ENCODE peak calls at places on chromosomes 7 and 10, in eight cellular contexts. Y, K, D, X, O, V, G and R are unnamed samples.

GRCh38 chr7:125930848-125931247 is 1001.2 kb upstream of the POT1 start:
- DNase-seq in Y (no peak), V (no peak), X (no peak), K (no peak), D (no peak), O (no peak), G (no peak), R (no peak)

GRCh38 chr7:15554081-15554480 is 7.7 kb downstream of the AGMO start:
- DNase-seq in G (no peak), O (no peak), X (peak; percentile 20), D (no peak), V (no peak), Y (no peak), K (no peak), R (peak; percentile 36)

GRCh38 chr10:19811517-19811916 is 4.7 kb upstream of the PLXDC2 start:
- DNase-seq in O (peak; percentile 68), D (peak; percentile 44), X (peak; percentile 55), V (no peak), G (no peak), K (peak; percentile 15), Y (no peak), R (peak; percentile 58)

GRCh38 chr7:146565872-146566271 is 449.3 kb downstream of the CNTNAP2 start:
- DNase-seq in D (no peak), O (no peak), V (no peak), G (no peak), Y (no peak), X (no peak), K (no peak), R (no peak)

GRCh38 chr7:155526225-155526624 is 20.1 kb downstream of the CNPY1 start:
- DNase-seq in D (no peak), O (no peak), K (no peak), G (no peak), X (no peak), Y (no peak), V (no peak), R (no peak)

GRCh38 chr7:44534087-44534486 is 7.0 kb downstream of the NPC1L1 start:
- DNase-seq in D (no peak), O (no peak), V (no peak), K (no peak), Y (no peak), G (no peak), X (peak; percentile 5), R (no peak)

GRCh38 chr10:87639493-87639892 is 20.2 kb upstream of the PAPSS2 start:
- DNase-seq in O (no peak), X (no peak), K (no peak), D (no peak), Y (no peak), V (no peak), G (no peak), R (no peak)

GRCh38 chr7:17304926-17305325 is 6.5 kb downstream of the AHR start:
- DNase-seq in O (no peak), K (no peak), X (peak; percentile 94), V (no peak), G (peak; percentile 26), D (peak; percentile 34), Y (no peak), R (peak; percentile 94)

GRCh38 chr7:98869001-98869373 is 827 bp downstream of the TMEM130 start:
- DNase-seq in Y (no peak), G (no peak), O (no peak), X (no peak), V (no peak), K (no peak), D (no peak), R (no peak)

GRCh38 chr7:98872328-98872924 is 2.6 kb upstream of the TMEM130 start:
- DNase-seq in K (peak; percentile 49), X (peak; percentile 24), O (peak; percentile 37), G (peak; percentile 45), Y (no peak), D (no peak), V (no peak), R (no peak)

GRCh38 chr7:98870071-98870651 is 347 bp upstream of the TMEM130 start:
- DNase-seq in V (peak; percentile 67), K (no peak), Y (peak; percentile 65), O (peak; percentile 54), G (peak; percentile 70), D (peak; percentile 67), X (peak; percentile 34), R (no peak)

GRCh38 chr7:98869374-98870070 is at the start of gene TMEM130:
- DNase-seq in D (no peak), O (no peak), X (no peak), K (no peak), V (no peak), G (no peak), Y (no peak), R (no peak)

DNA sequence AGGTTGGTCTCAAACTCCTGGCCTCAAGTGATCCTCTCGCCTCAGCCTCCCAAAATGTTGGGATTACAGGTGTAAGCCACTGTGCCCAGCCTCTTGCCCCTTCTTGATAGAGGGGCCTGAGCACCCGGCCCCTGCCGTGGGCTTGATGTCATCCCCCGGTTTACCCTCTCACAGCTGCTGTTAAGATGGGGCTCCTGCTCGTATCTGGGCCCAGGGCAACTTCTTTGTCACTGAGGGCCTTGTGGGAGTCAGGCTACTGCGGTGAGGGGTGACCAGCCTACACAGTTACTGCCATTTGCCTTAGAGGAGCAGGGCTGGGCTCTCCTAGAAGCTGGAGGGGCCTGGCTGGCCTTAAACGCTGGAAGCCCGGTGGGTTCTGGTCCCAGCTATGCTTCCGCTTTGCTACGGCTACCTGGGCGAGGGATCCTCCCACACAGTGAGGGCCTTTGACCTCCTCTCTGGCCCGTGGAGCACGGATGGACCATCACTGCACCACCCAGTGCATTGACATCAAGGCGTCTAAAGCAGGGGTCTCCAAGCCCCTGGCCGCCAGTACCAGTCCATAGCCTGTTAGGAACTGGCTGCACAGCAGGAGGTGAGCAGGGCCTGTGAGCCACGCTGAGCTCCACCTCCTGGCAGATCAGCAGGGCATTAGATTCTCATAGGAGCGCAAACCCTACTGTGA is 1.1 kb upstream of the TMEM130 start:
- DNase-seq in G (no peak), X (no peak), K (no peak), D (no peak), Y (no peak), V (no peak), O (peak; percentile 32), R (no peak)
- H3K4me3 ChIP-seq in G (peak overlapping the region; percentile 88), X (no peak overlapping the region), K (no peak overlapping the region), D (no peak overlapping the region), Y (no peak overlapping the region), V (no peak overlapping the region), O (no peak overlapping the region), R (no peak overlapping the region)

GRCh38 chr10:132307823-132308587 is at the start of gene STK32C:
- DNase-seq in G (peak; percentile 90), V (peak; percentile 96), O (peak; percentile 96), Y (peak; percentile 90), X (peak; percentile 84), D (peak; percentile 98), K (peak; percentile 90), R (peak; percentile 86)

GRCh38 chr10:132306951-132307751 is 599 bp downstream of the STK32C start:
- DNase-seq in O (peak; percentile 29), V (peak; percentile 75), Y (peak; percentile 43), K (peak; percentile 84), G (peak; percentile 56), X (no peak), D (peak; percentile 77), R (no peak)

GRCh38 chr10:132304756-132305509 is 2.8 kb downstream of the STK32C start:
- DNase-seq in O (no peak), Y (no peak), X (no peak), K (no peak), G (no peak), D (no peak), V (no peak), R (no peak)

GRCh38 chr10:132305654-132306340 is 2.0 kb downstream of the STK32C start:
- DNase-seq in X (no peak), D (no peak), O (no peak), K (no peak), Y (no peak), V (no peak), G (no peak), R (no peak)

DNA sequence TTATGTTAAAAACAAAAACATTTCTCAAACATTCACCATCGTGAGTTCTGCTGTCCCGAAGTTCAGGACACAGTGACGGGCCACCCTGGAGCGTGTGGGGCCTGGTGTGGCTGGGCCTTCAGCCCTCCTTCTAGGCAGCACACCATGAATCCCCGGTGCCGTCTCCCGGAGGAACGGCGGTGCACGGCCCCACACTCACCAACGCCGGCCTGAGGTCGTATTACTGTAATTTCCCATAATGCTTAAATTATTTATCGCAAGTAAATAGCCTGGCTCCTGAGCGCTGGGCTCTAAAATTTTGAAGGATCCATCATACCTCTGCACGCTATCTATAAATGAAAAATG is 1.4 kb downstream of the STK32C start:
- DNase-seq in K (no peak), Y (no peak), D (no peak), O (no peak), X (no peak), G (no peak), V (no peak), R (no peak)
- H3K4me3 ChIP-seq in K (no peak overlapping the region), Y (no peak overlapping the region), D (no peak overlapping the region), O (no peak overlapping the region), X (no peak overlapping the region), G (no peak overlapping the region), V (no peak overlapping the region), R (no peak overlapping the region)

DNA sequence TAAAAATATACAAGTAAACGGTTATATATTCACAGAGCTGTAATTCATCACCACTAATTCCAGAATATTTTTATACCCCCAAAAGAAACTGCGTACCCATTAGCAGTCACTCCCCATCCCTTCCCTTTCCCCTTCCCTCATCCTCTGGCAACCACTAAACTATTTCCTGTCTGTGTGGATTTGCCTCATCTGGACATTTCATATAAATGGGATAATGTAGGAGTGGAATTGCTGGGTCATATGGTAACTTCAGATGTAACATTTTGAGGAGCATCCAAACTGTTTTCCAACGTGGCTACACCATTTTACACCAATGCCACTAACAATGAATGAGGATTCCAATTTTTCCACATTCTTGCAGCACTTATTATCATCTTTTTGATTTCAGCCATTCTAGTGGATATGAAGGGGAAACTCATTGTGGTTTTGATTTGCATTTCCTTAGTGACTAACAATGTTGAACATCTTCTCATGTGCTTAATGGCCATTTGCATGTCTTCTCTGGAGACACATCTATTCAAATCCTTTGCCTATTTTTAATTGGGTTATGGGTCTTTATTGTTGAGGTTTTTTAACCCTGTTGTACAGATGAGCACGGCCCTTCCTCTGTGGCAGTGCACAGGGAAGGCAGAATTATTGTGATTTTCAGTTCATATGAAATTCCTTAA is 79.2 kb downstream of the RBM20 start:
- DNase-seq in O (no peak), D (no peak), X (no peak), G (no peak), K (no peak), V (no peak), Y (no peak), R (no peak)
- H3K4me3 ChIP-seq in O (no peak overlapping the region), D (no peak overlapping the region), X (no peak overlapping the region), G (no peak overlapping the region), K (no peak overlapping the region), V (no peak overlapping the region), Y (no peak overlapping the region), R (no peak overlapping the region)

GRCh38 chr10:104642311-104643022 is 1.4 kb downstream of the SORCS3 start:
- DNase-seq in D (peak; percentile 80), Y (no peak), K (no peak), V (no peak), O (peak; percentile 76), X (peak; percentile 17), G (peak; percentile 46), R (peak; percentile 12)

GRCh38 chr10:104640339-104641149 is 546 bp upstream of the SORCS3 start:
- DNase-seq in G (no peak), X (no peak), O (no peak), Y (no peak), K (no peak), D (peak; percentile 49), V (no peak), R (peak; percentile 14)

GRCh38 chr10:104641150-104642000 is at the start of gene SORCS3:
- DNase-seq in X (no peak), G (no peak), K (no peak), V (no peak), D (peak; percentile 21), Y (no peak), O (no peak), R (peak; percentile 3)

GRCh38 chr10:104642001-104642270 is 846 bp downstream of the SORCS3 start:
- DNase-seq in D (no peak), V (no peak), G (no peak), O (no peak), X (no peak), Y (no peak), K (no peak), R (no peak)

DNA sequence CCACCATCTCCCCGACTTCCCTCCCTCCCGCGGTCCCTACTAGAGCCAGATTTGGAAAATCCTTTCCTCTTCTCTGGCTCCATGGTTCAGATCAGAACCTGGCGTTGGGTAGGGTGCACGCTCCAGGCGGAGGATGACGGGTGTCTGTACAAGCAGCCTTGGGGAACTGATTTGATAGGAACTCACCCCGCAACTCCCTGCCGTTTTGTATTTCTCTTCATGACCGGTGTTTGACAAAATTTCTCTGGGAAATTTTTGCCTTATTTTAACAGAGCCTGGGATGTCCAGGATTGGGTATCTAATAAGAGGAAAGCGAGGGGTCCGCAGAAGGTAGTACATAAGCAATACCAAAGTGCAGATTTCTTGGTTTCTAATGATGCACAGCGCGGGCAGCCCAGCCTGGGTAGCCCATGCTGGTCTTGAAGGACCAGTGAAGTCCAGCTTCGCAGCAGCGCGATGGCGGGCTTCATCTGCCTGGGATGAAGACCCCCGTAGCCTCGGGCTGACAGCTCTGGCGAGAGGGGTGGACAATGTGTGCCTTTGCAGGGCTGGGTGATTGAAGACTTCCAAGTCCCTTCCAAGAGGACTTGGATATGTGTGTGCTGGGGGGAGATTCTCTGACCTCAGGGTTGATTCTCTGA is 2.1 kb downstream of the SORCS3 start:
- DNase-seq in D (no peak), O (no peak), K (no peak), X (no peak), G (no peak), Y (no peak), V (no peak), R (no peak)
- H3K4me3 ChIP-seq in D (no peak overlapping the region), O (peak overlapping the region; percentile 43), K (no peak overlapping the region), X (no peak overlapping the region), G (peak overlapping the region; percentile 34), Y (no peak overlapping the region), V (no peak overlapping the region), R (no peak overlapping the region)